ENCODE peak calls at places on chromosomes 16 and 17, in nine cellular contexts. G is CD8-positive, alpha-beta T cell; Q is progenitor cell of endocrine pancreas; X is NCI-H774; Y is neural progenitor cell; S is CD4-positive, CD25-positive, alpha-beta regulatory T cell; F is renal cortical epithelial cell; W is substantia nigra; I is NCI-H2081. B is an unnamed sample.

GRCh38 chr17:41048441-41048840 is 1.3 kb upstream of the KRTAP2-1 start:
- DNase-seq in F (no peak), I (no peak), S (no peak), Y (no peak), W (no peak), X (no peak), Q (no peak), G (no peak), B (no peak)

GRCh38 chr17:40111221-40112128 is 10.3 kb upstream of the MSL1 start:
- DNase-seq in G (peak; percentile 75), F (peak; percentile 91), S (peak; percentile 69), X (peak; percentile 95), W (peak; percentile 79), Y (peak; percentile 93), Q (peak; percentile 65), I (peak; percentile 92), B (peak; percentile 45)

GRCh38 chr16:52469775-52470174 is 77.2 kb downstream of the TOX3 start:
- DNase-seq in I (no peak), S (no peak), W (no peak), Q (no peak), Y (no peak), F (peak; percentile 70), G (no peak), X (peak; percentile 20), B (no peak)

GRCh38 chr17:79563237-79564013 is 47.4 kb downstream of the RBFOX3 start:
- DNase-seq in I (no peak), Q (no peak), W (no peak), F (peak; percentile 14), G (no peak), Y (no peak), S (no peak), X (no peak), B (no peak)

GRCh38 chr16:3608069-3608468 is 3.3 kb downstream of the SLX4 start:
- DNase-seq in W (no peak), F (no peak), X (no peak), Q (no peak), I (no peak), Y (no peak), G (no peak), S (no peak), B (no peak)

GRCh38 chr17:8602679-8603078 is 27.8 kb downstream of the MYH10 start:
- DNase-seq in S (no peak), Y (no peak), I (no peak), X (no peak), Q (no peak), F (no peak), W (no peak), G (no peak), B (no peak)

GRCh38 chr16:12573300-12573699 is 230.4 kb downstream of the CPPED1 start:
- DNase-seq in S (no peak), Y (no peak), W (no peak), X (no peak), F (no peak), I (no peak), G (no peak), Q (no peak), B (no peak)

GRCh38 chr16:67399218-67399733 is 6.0 kb upstream of the TPPP3 start:
- DNase-seq in Q (peak; percentile 79), X (no peak), Y (peak; percentile 90), S (peak; percentile 25), I (no peak), F (no peak), W (no peak), G (no peak), B (peak; percentile 28)

GRCh38 chr17:83079766-83080616 is 582 bp downstream of the METRNL start:
- DNase-seq in Q (no peak), X (no peak), G (no peak), S (no peak), F (no peak), Y (peak; percentile 66), W (no peak), I (no peak), B (no peak)

GRCh38 chr16:74909665-74910064 is 75.3 kb downstream of the WDR59 start:
- DNase-seq in Q (no peak), Y (no peak), G (no peak), X (no peak), F (peak; percentile 29), W (no peak), I (no peak), S (no peak), B (no peak)